ENCODE peak calls at places on chromosomes 2 and 18, in six cellular contexts. O is SK-N-SH, J is DND-41, Q is heart right ventricle, I is lower lobe of right lung, V is right lobe of liver. L is an unnamed sample. For H3K27me3, the result is how much of the 10 kb centered on the place peaks cover.

GRCh38 chr2:233351423-233351822 is 2.9 kb upstream of the DGKD start:
- DNase-seq in Q (no peak), O (no peak), I (no peak), J (no peak), V (no peak), L (no peak)

GRCh38 chr2:30690126-30690561 is 117.1 kb downstream of the CAPN13 start:
- DNase-seq in J (no peak), I (no peak), Q (no peak), O (no peak), V (peak), L (no peak)

GRCh38 chr2:19775838-19776237 is 125.9 kb downstream of the TTC32 start:
- DNase-seq in Q (no peak), O (no peak), J (no peak), I (no peak), V (no peak), L (no peak)

GRCh38 chr18:62525611-62526010 is 2.8 kb downstream of the ZCCHC2 start:
- DNase-seq in V (no peak), Q (no peak), O (no peak), I (no peak), J (no peak), L (no peak)

GRCh38 chr2:95276888-95277245 is 2.6 kb downstream of the PROM2 start:
- DNase-seq in O (no peak), V (peak), J (no peak), I (peak), Q (no peak), L (no peak)

GRCh38 chr2:156486614-156487013 is 50.4 kb downstream of the GPD2 start:
- DNase-seq in O (no peak), I (no peak), Q (no peak), J (no peak), V (no peak), L (no peak)

GRCh38 chr18:54224379-54225014 is at the start of gene MBD2:
- DNase-seq in V (peak), J (peak), I (peak), Q (peak), O (peak), L (peak)

GRCh38 chr2:229179598-229179997 is 91.5 kb downstream of the PID1 start:
- DNase-seq in I (no peak), J (no peak), O (peak), V (peak), Q (no peak), L (no peak)

GRCh38 chr18:48797841-48798255 is 152.9 kb downstream of the SMAD7 start:
- DNase-seq in O (peak), Q (peak), I (peak), V (peak), J (no peak), L (peak)

DNA sequence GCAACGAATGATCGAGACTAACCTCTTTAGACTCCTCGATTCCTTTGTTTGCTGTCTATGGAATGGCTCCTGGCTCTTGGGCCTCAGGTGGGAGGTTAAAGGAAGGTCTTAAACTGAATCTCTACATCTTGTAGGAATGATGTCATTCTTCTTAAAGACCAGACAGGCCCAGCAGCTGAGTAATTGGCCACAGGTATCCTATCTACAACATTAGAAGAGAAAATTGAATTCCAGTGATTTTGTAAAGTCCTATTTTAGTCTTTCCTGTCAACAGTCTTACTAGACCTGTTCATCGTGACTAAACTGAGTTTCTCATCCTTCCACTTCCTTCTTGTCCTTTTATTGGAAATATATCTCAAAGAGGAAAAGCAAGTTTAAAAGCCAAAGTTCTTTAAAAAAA is 274.8 kb downstream of the ALPK2 start:
- DNase-seq in I (no peak), O (no peak), J (no peak), V (no peak), Q (no peak), L (no peak)
- H3K27ac ChIP-seq in I (no peak), O (no peak), J (no peak), V (no peak), Q (no peak), L (no peak)

GRCh38 chr2:75545387-75545786 is 15.4 kb downstream of the EVA1A start:
- DNase-seq in I (no peak), O (no peak), J (no peak), Q (no peak), V (no peak), L (no peak)
- H3K27me3 ChIP-seq in I (under half), O (under half), J (under half), Q (under half), V (under half), L (under half)

GRCh38 chr18:11860594-11861450 is 9.6 kb downstream of the CHMP1B start:
- DNase-seq in J (no peak), Q (no peak), O (no peak), I (no peak), V (no peak), L (no peak)

GRCh38 chr18:11859282-11859797 is 8.1 kb downstream of the CHMP1B start:
- DNase-seq in I (no peak), V (no peak), J (no peak), O (no peak), Q (no peak), L (no peak)

GRCh38 chr18:11859903-11860407 is 8.7 kb downstream of the CHMP1B start:
- DNase-seq in O (no peak), J (no peak), I (no peak), V (no peak), Q (no peak), L (no peak)

GRCh38 chr18:11862468-11863137 is 11.4 kb downstream of the CHMP1B start:
- DNase-seq in J (no peak), V (no peak), Q (no peak), O (no peak), I (no peak), L (no peak)

GRCh38 chr18:11861583-11862288 is 10.5 kb downstream of the CHMP1B start:
- DNase-seq in I (no peak), Q (no peak), O (no peak), J (no peak), V (no peak), L (no peak)
- H3K27ac ChIP-seq in I (no peak), Q (no peak), O (no peak), J (no peak), V (no peak), L (no peak)

GRCh38 chr2:71667256-71668182 is 214.2 kb downstream of the DYSF start:
- DNase-seq in V (no peak), J (no peak), Q (no peak), O (peak), I (no peak), L (peak)

GRCh38 chr2:71666094-71666474 is 212.7 kb downstream of the DYSF start:
- DNase-seq in O (no peak), Q (no peak), I (no peak), J (no peak), V (no peak), L (no peak)

GRCh38 chr2:71664161-71664560 is 210.8 kb downstream of the DYSF start:
- DNase-seq in O (no peak), V (no peak), Q (no peak), J (no peak), I (no peak), L (peak)

GRCh38 chr2:71662665-71663394 is 209.5 kb downstream of the DYSF start:
- DNase-seq in Q (no peak), O (no peak), J (no peak), V (no peak), I (no peak), L (peak)

DNA sequence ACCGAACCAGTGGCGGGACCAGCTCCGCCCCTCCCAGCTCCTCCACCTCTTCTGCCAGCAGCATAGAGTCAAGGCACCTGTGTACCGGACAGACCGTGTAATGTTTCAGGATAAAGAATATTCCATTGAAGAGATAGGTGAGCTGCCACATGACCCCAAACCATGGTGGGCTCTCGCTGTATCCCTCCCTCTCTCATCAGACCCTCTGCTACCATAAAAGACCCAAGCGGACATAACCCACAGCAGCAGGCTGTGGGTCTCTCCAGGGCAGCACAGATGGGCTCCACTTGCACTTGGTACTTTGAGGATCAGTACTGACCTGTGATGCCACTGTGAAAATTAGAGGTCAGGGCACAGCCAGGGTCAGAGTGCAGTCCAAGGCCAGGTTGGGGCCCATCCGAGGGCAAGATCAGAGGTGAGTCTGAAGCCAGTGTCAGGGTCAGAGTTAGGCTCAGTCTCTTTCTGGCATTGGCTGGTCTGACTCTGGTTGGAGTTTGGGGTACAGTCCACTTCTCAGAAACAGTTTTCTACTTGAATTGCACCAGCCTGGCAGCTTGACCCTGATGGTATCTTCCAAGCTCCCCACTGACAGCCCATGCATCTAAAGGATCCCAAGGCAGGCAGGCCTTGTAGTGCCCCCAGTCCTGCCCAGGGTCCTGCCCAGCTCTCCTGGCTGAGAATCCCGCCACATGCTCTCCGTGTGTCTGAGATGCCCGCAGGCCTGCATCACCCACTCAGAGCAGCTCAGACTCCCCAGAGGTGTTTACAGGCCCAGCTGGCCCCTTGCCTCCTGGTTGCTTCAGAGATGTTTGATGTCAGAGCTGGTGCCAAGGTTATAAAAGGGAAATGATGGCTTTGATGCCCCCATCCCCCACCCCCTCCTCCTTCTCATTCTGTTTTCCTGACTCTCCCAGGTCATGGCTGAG is 212.1 kb downstream of the DYSF start:
- DNase-seq in Q (no peak), I (no peak), V (peak), O (no peak), J (no peak), L (peak)
- H3K27me3 ChIP-seq in Q (under half), I (under half), V (under half), O (under half), J (under half), L (under half)

DNA sequence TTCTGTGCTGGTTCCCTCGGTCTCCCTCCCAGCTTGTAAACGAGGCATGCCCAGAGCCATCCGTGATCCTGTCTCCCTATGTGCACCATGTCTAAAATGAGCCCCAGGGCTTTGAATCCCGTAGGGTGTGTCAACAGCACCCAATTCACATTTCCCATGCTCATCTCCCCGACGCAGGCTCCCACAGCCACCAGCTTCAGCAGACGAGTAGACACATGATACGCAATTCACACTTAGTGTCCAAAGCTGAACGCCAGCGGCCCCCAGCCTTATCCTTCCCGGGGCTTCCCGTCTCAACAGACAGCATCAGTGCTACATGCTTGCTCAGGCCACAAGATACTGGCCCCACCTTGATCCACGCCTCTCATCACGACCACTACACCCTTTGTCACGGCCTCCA is 88.1 kb downstream of the EIPR1 start:
- DNase-seq in I (no peak), O (peak), V (no peak), Q (no peak), J (no peak), L (no peak)
- H3K27ac ChIP-seq in I (no peak), O (no peak), V (no peak), Q (no peak), J (no peak), L (no peak)